ENCODE peak calls at places on chromosome 10, in nine cellular contexts. One of them, this sample, is unnamed.

GRCh38 chr10:11685787-11686218 is 56.4 kb upstream of the ECHDC3 start:
- DNase-seq in right lobe of liver: peak
- DNase-seq in DMS53: peak
- DNase-seq in DMS79 treated with DMSO at 0.1 percent for 48 hours: peak
- DNase-seq in stimulated activated CD8-positive, alpha-beta memory T cell treated with anti-CD3 and anti-CD28 coated beads, Interleukin-15, amount 100 ng/mL, for 1 hour: no peak
- DNase-seq in uterus: peak
- DNase-seq in cardiac muscle cell: peak
- DNase-seq in amniotic stem cell: no peak
- DNase-seq in iPS DF 19.7: no peak
- DNase-seq in this sample: peak

GRCh38 chr10:32000937-32001336 is 55.3 kb downstream of the KIF5B start:
- DNase-seq in right lobe of liver: no peak
- DNase-seq in DMS53: no peak
- DNase-seq in DMS79 treated with DMSO at 0.1 percent for 48 hours: no peak
- DNase-seq in stimulated activated CD8-positive, alpha-beta memory T cell treated with anti-CD3 and anti-CD28 coated beads, Interleukin-15, amount 100 ng/mL, for 1 hour: no peak
- DNase-seq in iPS DF 19.7: peak
- DNase-seq in cardiac muscle cell: peak
- DNase-seq in uterus: no peak
- DNase-seq in amniotic stem cell: no peak
- DNase-seq in this sample: no peak

GRCh38 chr10:66591865-66592264 is 334.0 kb upstream of the LRRTM3 start:
- DNase-seq in cardiac muscle cell: no peak
- DNase-seq in iPS DF 19.7: no peak
- DNase-seq in uterus: no peak
- DNase-seq in amniotic stem cell: no peak
- DNase-seq in DMS53: peak
- DNase-seq in stimulated activated CD8-positive, alpha-beta memory T cell treated with anti-CD3 and anti-CD28 coated beads, Interleukin-15, amount 100 ng/mL, for 1 hour: no peak
- DNase-seq in DMS79 treated with DMSO at 0.1 percent for 48 hours: no peak
- DNase-seq in right lobe of liver: no peak
- DNase-seq in this sample: no peak

GRCh38 chr10:80516506-80517075 is 21.1 kb upstream of the SH2D4B start:
- DNase-seq in iPS DF 19.7: no peak
- DNase-seq in DMS53: no peak
- DNase-seq in uterus: no peak
- DNase-seq in amniotic stem cell: no peak
- DNase-seq in cardiac muscle cell: no peak
- DNase-seq in DMS79 treated with DMSO at 0.1 percent for 48 hours: no peak
- DNase-seq in stimulated activated CD8-positive, alpha-beta memory T cell treated with anti-CD3 and anti-CD28 coated beads, Interleukin-15, amount 100 ng/mL, for 1 hour: no peak
- DNase-seq in right lobe of liver: no peak
- DNase-seq in this sample: no peak

GRCh38 chr10:34156781-34157425 is 658.2 kb downstream of the PARD3 start:
- DNase-seq in DMS79 treated with DMSO at 0.1 percent for 48 hours: no peak
- DNase-seq in iPS DF 19.7: no peak
- DNase-seq in right lobe of liver: no peak
- DNase-seq in DMS53: no peak
- DNase-seq in cardiac muscle cell: peak
- DNase-seq in uterus: peak
- DNase-seq in stimulated activated CD8-positive, alpha-beta memory T cell treated with anti-CD3 and anti-CD28 coated beads, Interleukin-15, amount 100 ng/mL, for 1 hour: no peak
- DNase-seq in amniotic stem cell: peak
- DNase-seq in this sample: peak

GRCh38 chr10:67763499-67764011 is 67.6 kb upstream of the CTNNA3 start:
- DNase-seq in uterus: peak
- DNase-seq in amniotic stem cell: peak
- DNase-seq in stimulated activated CD8-positive, alpha-beta memory T cell treated with anti-CD3 and anti-CD28 coated beads, Interleukin-15, amount 100 ng/mL, for 1 hour: peak
- DNase-seq in cardiac muscle cell: peak
- DNase-seq in iPS DF 19.7: peak
- DNase-seq in DMS79 treated with DMSO at 0.1 percent for 48 hours: peak
- DNase-seq in right lobe of liver: peak
- DNase-seq in DMS53: peak
- DNase-seq in this sample: peak

GRCh38 chr10:30502266-30503058 is 68.5 kb downstream of the MAP3K8 start:
- DNase-seq in uterus: no peak
- DNase-seq in iPS DF 19.7: no peak
- DNase-seq in right lobe of liver: peak
- DNase-seq in stimulated activated CD8-positive, alpha-beta memory T cell treated with anti-CD3 and anti-CD28 coated beads, Interleukin-15, amount 100 ng/mL, for 1 hour: no peak
- DNase-seq in cardiac muscle cell: peak
- DNase-seq in amniotic stem cell: no peak
- DNase-seq in DMS79 treated with DMSO at 0.1 percent for 48 hours: no peak
- DNase-seq in DMS53: no peak
- DNase-seq in this sample: peak

GRCh38 chr10:92753865-92754264 is 64.1 kb downstream of the HHEX start:
- DNase-seq in DMS53: no peak
- DNase-seq in iPS DF 19.7: no peak
- DNase-seq in amniotic stem cell: no peak
- DNase-seq in DMS79 treated with DMSO at 0.1 percent for 48 hours: no peak
- DNase-seq in uterus: no peak
- DNase-seq in stimulated activated CD8-positive, alpha-beta memory T cell treated with anti-CD3 and anti-CD28 coated beads, Interleukin-15, amount 100 ng/mL, for 1 hour: no peak
- DNase-seq in right lobe of liver: no peak
- DNase-seq in cardiac muscle cell: no peak
- DNase-seq in this sample: no peak

GRCh38 chr10:822661-823367 is 108.7 kb downstream of the LARP4B start:
- DNase-seq in stimulated activated CD8-positive, alpha-beta memory T cell treated with anti-CD3 and anti-CD28 coated beads, Interleukin-15, amount 100 ng/mL, for 1 hour: no peak
- DNase-seq in DMS53: no peak
- DNase-seq in uterus: no peak
- DNase-seq in amniotic stem cell: no peak
- DNase-seq in cardiac muscle cell: no peak
- DNase-seq in iPS DF 19.7: no peak
- DNase-seq in right lobe of liver: no peak
- DNase-seq in DMS79 treated with DMSO at 0.1 percent for 48 hours: no peak
- DNase-seq in this sample: no peak

GRCh38 chr10:43606323-43607198 is at the start of gene ZNF485:
- DNase-seq in DMS53: peak
- DNase-seq in amniotic stem cell: peak
- DNase-seq in DMS79 treated with DMSO at 0.1 percent for 48 hours: peak
- DNase-seq in stimulated activated CD8-positive, alpha-beta memory T cell treated with anti-CD3 and anti-CD28 coated beads, Interleukin-15, amount 100 ng/mL, for 1 hour: peak
- DNase-seq in iPS DF 19.7: peak
- DNase-seq in right lobe of liver: peak
- DNase-seq in cardiac muscle cell: peak
- DNase-seq in uterus: peak
- DNase-seq in this sample: peak

GRCh38 chr10:71796749-71797405 is 23.6 kb upstream of the VSIR start:
- DNase-seq in amniotic stem cell: no peak
- DNase-seq in stimulated activated CD8-positive, alpha-beta memory T cell treated with anti-CD3 and anti-CD28 coated beads, Interleukin-15, amount 100 ng/mL, for 1 hour: no peak
- DNase-seq in DMS79 treated with DMSO at 0.1 percent for 48 hours: no peak
- DNase-seq in cardiac muscle cell: no peak
- DNase-seq in right lobe of liver: no peak
- DNase-seq in uterus: no peak
- DNase-seq in iPS DF 19.7: no peak
- DNase-seq in DMS53: no peak
- DNase-seq in this sample: no peak

GRCh38 chr10:86585037-86585725 is 63.6 kb upstream of the WAPL start:
- DNase-seq in right lobe of liver: peak
- DNase-seq in iPS DF 19.7: no peak
- DNase-seq in cardiac muscle cell: peak
- DNase-seq in uterus: peak
- DNase-seq in stimulated activated CD8-positive, alpha-beta memory T cell treated with anti-CD3 and anti-CD28 coated beads, Interleukin-15, amount 100 ng/mL, for 1 hour: peak
- DNase-seq in amniotic stem cell: peak
- DNase-seq in DMS53: peak
- DNase-seq in DMS79 treated with DMSO at 0.1 percent for 48 hours: peak
- DNase-seq in this sample: peak

GRCh38 chr10:123043409-123043925 is 34.7 kb downstream of the ACADSB start:
- DNase-seq in DMS79 treated with DMSO at 0.1 percent for 48 hours: peak
- DNase-seq in DMS53: peak
- DNase-seq in uterus: no peak
- DNase-seq in stimulated activated CD8-positive, alpha-beta memory T cell treated with anti-CD3 and anti-CD28 coated beads, Interleukin-15, amount 100 ng/mL, for 1 hour: no peak
- DNase-seq in iPS DF 19.7: peak
- DNase-seq in right lobe of liver: peak
- DNase-seq in cardiac muscle cell: peak
- DNase-seq in amniotic stem cell: peak
- DNase-seq in this sample: peak

GRCh38 chr10:120131183-120131582 is 238.7 kb downstream of the SEC23IP start:
- DNase-seq in amniotic stem cell: no peak
- DNase-seq in cardiac muscle cell: peak
- DNase-seq in stimulated activated CD8-positive, alpha-beta memory T cell treated with anti-CD3 and anti-CD28 coated beads, Interleukin-15, amount 100 ng/mL, for 1 hour: no peak
- DNase-seq in DMS79 treated with DMSO at 0.1 percent for 48 hours: no peak
- DNase-seq in uterus: no peak
- DNase-seq in iPS DF 19.7: peak
- DNase-seq in DMS53: peak
- DNase-seq in right lobe of liver: no peak
- DNase-seq in this sample: peak

GRCh38 chr10:20105236-20105635 is 289.0 kb downstream of the PLXDC2 start:
- DNase-seq in DMS79 treated with DMSO at 0.1 percent for 48 hours: no peak
- DNase-seq in uterus: no peak
- DNase-seq in amniotic stem cell: no peak
- DNase-seq in stimulated activated CD8-positive, alpha-beta memory T cell treated with anti-CD3 and anti-CD28 coated beads, Interleukin-15, amount 100 ng/mL, for 1 hour: no peak
- DNase-seq in cardiac muscle cell: peak
- DNase-seq in DMS53: peak
- DNase-seq in right lobe of liver: no peak
- DNase-seq in iPS DF 19.7: no peak
- DNase-seq in this sample: no peak

GRCh38 chr10:113381906-113382562 is 170.8 kb upstream of the HABP2 start:
- DNase-seq in right lobe of liver: no peak
- DNase-seq in DMS79 treated with DMSO at 0.1 percent for 48 hours: no peak
- DNase-seq in uterus: no peak
- DNase-seq in stimulated activated CD8-positive, alpha-beta memory T cell treated with anti-CD3 and anti-CD28 coated beads, Interleukin-15, amount 100 ng/mL, for 1 hour: peak
- DNase-seq in DMS53: no peak
- DNase-seq in iPS DF 19.7: no peak
- DNase-seq in amniotic stem cell: peak
- DNase-seq in cardiac muscle cell: peak
- DNase-seq in this sample: no peak

GRCh38 chr10:96690755-96691730 is 29.3 kb downstream of the PIK3AP1 start:
- DNase-seq in DMS79 treated with DMSO at 0.1 percent for 48 hours: no peak
- DNase-seq in right lobe of liver: no peak
- DNase-seq in amniotic stem cell: no peak
- DNase-seq in DMS53: no peak
- DNase-seq in cardiac muscle cell: no peak
- DNase-seq in uterus: no peak
- DNase-seq in iPS DF 19.7: no peak
- DNase-seq in stimulated activated CD8-positive, alpha-beta memory T cell treated with anti-CD3 and anti-CD28 coated beads, Interleukin-15, amount 100 ng/mL, for 1 hour: no peak
- DNase-seq in this sample: no peak

GRCh38 chr10:103618575-103619423 is 125.3 kb downstream of the NEURL1 start:
- DNase-seq in stimulated activated CD8-positive, alpha-beta memory T cell treated with anti-CD3 and anti-CD28 coated beads, Interleukin-15, amount 100 ng/mL, for 1 hour: no peak
- DNase-seq in iPS DF 19.7: no peak
- DNase-seq in amniotic stem cell: no peak
- DNase-seq in uterus: peak
- DNase-seq in DMS79 treated with DMSO at 0.1 percent for 48 hours: no peak
- DNase-seq in right lobe of liver: no peak
- DNase-seq in DMS53: no peak
- DNase-seq in cardiac muscle cell: peak
- DNase-seq in this sample: peak

GRCh38 chr10:109784236-109784635 is 139.1 kb downstream of the XPNPEP1 start:
- DNase-seq in DMS53: no peak
- DNase-seq in iPS DF 19.7: no peak
- DNase-seq in uterus: no peak
- DNase-seq in stimulated activated CD8-positive, alpha-beta memory T cell treated with anti-CD3 and anti-CD28 coated beads, Interleukin-15, amount 100 ng/mL, for 1 hour: no peak
- DNase-seq in amniotic stem cell: no peak
- DNase-seq in cardiac muscle cell: peak
- DNase-seq in DMS79 treated with DMSO at 0.1 percent for 48 hours: no peak
- DNase-seq in right lobe of liver: no peak
- DNase-seq in this sample: no peak

GRCh38 chr10:12262278-12262981 is 66.4 kb downstream of the CDC123 start:
- DNase-seq in iPS DF 19.7: no peak
- DNase-seq in right lobe of liver: no peak
- DNase-seq in cardiac muscle cell: no peak
- DNase-seq in DMS79 treated with DMSO at 0.1 percent for 48 hours: no peak
- DNase-seq in DMS53: no peak
- DNase-seq in stimulated activated CD8-positive, alpha-beta memory T cell treated with anti-CD3 and anti-CD28 coated beads, Interleukin-15, amount 100 ng/mL, for 1 hour: no peak
- DNase-seq in uterus: no peak
- DNase-seq in amniotic stem cell: no peak
- DNase-seq in this sample: no peak